ENCODE peak calls at places on chromosomes 1 and 21, in seven cellular contexts. N is progenitor cell of endocrine pancreas, G is NB4, O is pancreas, V is lung, Y is upper lobe of right lung, A is astrocyte. C is an unnamed sample.
A peak's percentile ranks its signal among the peaks of the same experiment; 100 is the strongest.

GRCh38 chr1:43536196-43536863 is 5.6 kb downstream of the PTPRF start:
- DNase-seq in N (no peak), G (no peak), O (peak; percentile 53), V (no peak), Y (peak; percentile 66), A (no peak), C (no peak)

GRCh38 chr1:25771246-25772114 is 28.5 kb upstream of the SELENON start:
- DNase-seq in N (no peak), G (no peak), O (peak; percentile 77), V (no peak), Y (peak; percentile 73), A (peak; percentile 36), C (peak; percentile 76)

GRCh38 chr1:238951809-238952208 is 434.6 kb upstream of the CHRM3 start:
- DNase-seq in N (no peak), G (peak; percentile 53), O (peak; percentile 33), V (no peak), Y (no peak), A (peak; percentile 46), C (peak; percentile 22)

GRCh38 chr1:23217421-23218115 is at the start of gene HTR1D:
- DNase-seq in N (peak; percentile 33), G (no peak), O (peak; percentile 22), V (no peak), Y (no peak), A (no peak), C (peak; percentile 70)

GRCh38 chr1:243440406-243440805 is 184.6 kb downstream of the SDCCAG8 start:
- DNase-seq in N (no peak), G (no peak), O (no peak), V (no peak), Y (no peak), A (peak; percentile 19), C (no peak)

GRCh38 chr1:205270764-205271163 is 43.0 kb downstream of the TMCC2 start:
- DNase-seq in N (no peak), G (no peak), O (no peak), V (no peak), Y (no peak), A (peak; percentile 66), C (no peak)

GRCh38 chr1:154553056-154553822 is 5.2 kb downstream of the UBE2Q1 start:
- DNase-seq in N (no peak), G (no peak), O (no peak), V (no peak), Y (no peak), A (no peak), C (no peak)

GRCh38 chr1:246798606-246799496 is 74.6 kb downstream of the SCCPDH start:
- DNase-seq in N (no peak), G (no peak), O (no peak), V (no peak), Y (no peak), A (no peak), C (no peak)

GRCh38 chr1:168676029-168676812 is 52.8 kb downstream of the DPT start:
- DNase-seq in N (no peak), G (no peak), O (no peak), V (no peak), Y (no peak), A (peak; percentile 41), C (no peak)

GRCh38 chr1:41784516-41785279 is 134.0 kb downstream of the HIVEP3 start:
- DNase-seq in N (no peak), G (peak; percentile 33), O (no peak), V (no peak), Y (no peak), A (peak; percentile 22), C (no peak)

GRCh38 chr1:202247104-202247503 is 53.5 kb downstream of the LGR6 start:
- DNase-seq in N (no peak), G (no peak), O (no peak), V (no peak), Y (no peak), A (no peak), C (no peak)

GRCh38 chr1:3746389-3746783 is 5.9 kb upstream of the CCDC27 start:
- DNase-seq in N (no peak), G (no peak), O (no peak), V (no peak), Y (no peak), A (no peak), C (peak; percentile 25)

GRCh38 chr1:220511785-220512184 is 16.2 kb upstream of the MARK1 start:
- DNase-seq in N (no peak), G (no peak), O (no peak), V (peak; percentile 36), Y (peak; percentile 66), A (no peak), C (peak; percentile 23)
- TF ChIP-seq CTCF in N (peak; percentile 56), G (no peak), O (no peak), V (no peak), Y (peak; percentile 28), A (no peak), C (peak; percentile 43)

GRCh38 chr21:45695086-45695485 is 51.6 kb downstream of the PCBP3 start:
- DNase-seq in N (no peak), G (peak; percentile 12), O (no peak), V (no peak), Y (no peak), A (no peak), C (peak; percentile 20)
- TF ChIP-seq CTCF in N (peak; percentile 24), G (no peak), O (no peak), V (no peak), Y (no peak), A (no peak), C (peak; percentile 42)

GRCh38 chr1:70864302-70864701 is 183.3 kb downstream of the PTGER3 start:
- DNase-seq in N (no peak), G (no peak), O (no peak), V (no peak), Y (no peak), A (no peak), C (no peak)

GRCh38 chr1:70871790-70872189 is 175.8 kb downstream of the PTGER3 start:
- DNase-seq in N (no peak), G (no peak), O (no peak), V (no peak), Y (no peak), A (no peak), C (no peak)

GRCh38 chr1:70863256-70863655 is 184.4 kb downstream of the PTGER3 start:
- DNase-seq in N (no peak), G (no peak), O (no peak), V (no peak), Y (no peak), A (no peak), C (no peak)

DNA sequence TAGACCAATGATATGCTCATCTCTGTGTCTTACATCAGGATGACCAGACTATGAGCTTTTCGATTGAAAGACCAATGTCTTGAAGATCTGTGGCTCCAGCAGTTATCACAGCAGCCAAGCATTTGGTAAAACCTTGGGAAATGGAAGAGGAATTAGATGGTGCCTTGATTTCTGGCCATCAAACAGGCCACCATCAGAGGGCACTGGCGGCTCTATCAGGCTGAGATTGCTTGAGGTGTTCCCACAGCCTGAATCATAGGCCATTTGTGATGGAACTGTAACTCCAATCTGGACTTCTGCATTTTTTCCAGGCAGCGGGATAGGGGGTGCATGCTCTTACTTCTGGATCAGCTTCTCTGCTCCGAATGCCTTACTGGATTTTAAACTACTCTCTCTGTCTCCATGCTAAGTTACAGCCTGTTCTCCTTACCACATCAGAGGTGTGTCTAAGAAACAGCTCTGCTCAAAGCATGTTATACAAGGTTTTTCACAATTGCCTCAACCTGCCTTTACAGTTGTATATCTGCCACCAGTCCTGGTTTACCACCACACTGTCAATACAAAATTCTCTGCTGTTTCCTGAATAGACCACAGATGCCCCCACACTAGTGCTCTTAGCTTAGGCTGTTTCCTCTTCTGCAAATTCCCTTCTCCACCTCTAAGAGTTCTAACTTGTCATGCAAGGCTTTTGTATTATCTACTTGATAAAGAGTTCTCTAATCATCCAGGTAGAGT is 180.9 kb downstream of the PTGER3 start:
- DNase-seq in N (no peak), G (peak; percentile 3), O (peak; percentile 33), V (no peak), Y (no peak), A (no peak), C (no peak)
- TF ChIP-seq CTCF in N (no peak), G (no peak), O (no peak), V (no peak), Y (no peak), A (no peak), C (no peak)

DNA sequence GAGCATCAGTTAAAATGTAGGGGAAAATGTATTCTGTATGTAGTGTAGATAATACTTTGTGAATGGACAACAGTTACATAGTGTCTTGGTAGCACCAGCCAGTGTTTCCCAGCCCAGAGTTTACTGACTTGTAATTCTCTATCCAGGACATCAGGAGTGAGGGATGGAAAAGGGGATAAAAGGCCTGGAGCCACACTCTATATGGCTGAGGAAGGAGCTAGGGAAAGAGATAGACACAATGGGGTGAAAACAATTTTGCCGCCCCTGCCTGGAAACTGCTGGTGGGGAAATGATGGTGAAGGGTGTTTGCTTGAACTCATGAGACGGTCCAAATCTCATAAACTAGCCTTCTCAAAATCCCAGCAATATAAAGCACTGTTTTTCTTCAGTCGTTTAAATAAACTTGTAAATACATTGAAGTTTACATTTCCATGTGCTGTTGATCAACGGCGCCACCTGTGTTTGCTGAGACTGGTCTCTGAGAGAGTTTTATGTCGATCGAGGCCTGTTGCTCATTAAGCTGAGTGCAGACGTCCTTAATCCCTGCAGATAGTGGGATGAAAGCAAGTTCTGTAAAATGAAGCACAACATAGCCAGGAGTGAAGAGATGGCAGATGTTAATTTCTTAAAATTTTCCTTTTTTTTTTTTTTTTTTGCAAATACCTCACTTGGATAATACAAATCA is 27.9 kb upstream of the AGO1 start:
- DNase-seq in N (no peak), G (peak; percentile 19), O (no peak), V (no peak), Y (no peak), A (no peak), C (no peak)
- TF ChIP-seq CTCF in N (no peak), G (no peak), O (no peak), V (no peak), Y (no peak), A (no peak), C (no peak)

GRCh38 chr1:31182352-31182751 is 57.3 kb downstream of the NKAIN1 start:
- DNase-seq in N (peak; percentile 88), G (peak; percentile 81), O (peak; percentile 70), V (peak; percentile 48), Y (peak; percentile 79), A (peak; percentile 87), C (peak; percentile 95)
- TF ChIP-seq CTCF in N (peak; percentile 19), G (no peak), O (no peak), V (no peak), Y (no peak), A (peak; percentile 13), C (no peak)

DNA sequence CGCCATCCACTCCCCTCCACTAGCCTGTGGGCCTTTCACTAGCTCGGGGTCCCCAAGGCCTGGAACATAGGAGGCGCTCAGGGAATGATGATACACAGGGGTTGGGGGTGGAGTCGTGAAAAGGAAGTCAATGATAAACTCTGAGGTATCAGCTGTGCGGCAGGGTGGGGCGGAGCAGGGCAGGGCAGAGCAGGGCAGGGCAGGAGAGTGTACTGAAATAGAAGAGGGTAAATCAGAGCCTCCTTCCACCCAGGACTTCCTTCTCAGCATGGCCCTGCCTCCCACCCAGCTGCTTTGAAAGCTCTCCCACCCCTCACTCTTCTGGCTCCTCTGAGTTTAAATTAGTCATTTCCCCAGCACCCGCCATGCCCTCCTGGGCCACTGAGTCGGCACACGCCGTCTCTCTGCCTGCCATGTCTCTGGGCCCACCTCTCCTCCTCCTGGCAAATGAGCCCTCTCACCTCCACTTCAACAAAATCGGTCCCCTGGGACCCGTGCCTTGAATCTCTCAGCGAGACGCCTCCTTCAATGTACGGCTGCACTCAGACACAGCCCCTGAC is 16.9 kb downstream of the CAPZB start:
- DNase-seq in N (no peak), G (peak; percentile 54), O (no peak), V (no peak), Y (peak; percentile 77), A (no peak), C (no peak)
- TF ChIP-seq CTCF in N (no peak), G (no peak), O (no peak), V (no peak), Y (no peak), A (no peak), C (no peak)

C was measured in nephron progenitor cell.